ENCODE peak calls at places on chromosome 16, in five cellular contexts. M is activated CD8-positive, alpha-beta T cell treated with anti-CD3 and anti-CD28 coated beads for 36 hours; O is GM20000; R is Calu3; N is foreskin fibroblast. V is an unnamed sample.

GRCh38 chr16:62709856-62710255 is 673.6 kb upstream of the CDH8 start:
- DNase-seq in M (no peak), O (no peak), R (no peak), N (no peak), V (no peak)

GRCh38 chr16:10339777-10340752 is 45.8 kb upstream of the ATF7IP2 start:
- DNase-seq in M (no peak), O (no peak), R (no peak), N (no peak), V (no peak)

GRCh38 chr16:50888486-50889261 is 146.8 kb downstream of the CYLD start:
- DNase-seq in M (no peak), O (no peak), R (no peak), N (no peak), V (no peak)

GRCh38 chr16:2825049-2825742 is 4.9 kb upstream of the ZG16B start:
- DNase-seq in M (no peak), O (no peak), R (no peak), N (no peak), V (no peak)

GRCh38 chr16:57976331-57976796 is 5.4 kb upstream of the CNGB1 start:
- DNase-seq in M (no peak), O (no peak), R (no peak), N (no peak), V (no peak)

GRCh38 chr16:12021578-12022265 is 45.2 kb downstream of the SNX29 start:
- DNase-seq in M (no peak), O (no peak), R (no peak), N (no peak), V (no peak)

GRCh38 chr16:22721497-22722100 is 92.4 kb upstream of the HS3ST2 start:
- DNase-seq in M (no peak), O (no peak), R (no peak), N (peak; percentile 90), V (no peak)

GRCh38 chr16:24851700-24852099 is 5.9 kb downstream of the SLC5A11 start:
- DNase-seq in M (peak; percentile 28), O (no peak), R (peak; percentile 37), N (peak; percentile 37), V (no peak)

GRCh38 chr16:14669776-14670175 is 24.3 kb downstream of the PLA2G10 start:
- DNase-seq in M (no peak), O (no peak), R (peak; percentile 49), N (peak; percentile 31), V (no peak)

GRCh38 chr16:7714775-7715174 is 382.1 kb downstream of the RBFOX1 start:
- DNase-seq in M (no peak), O (no peak), R (no peak), N (no peak), V (no peak)

GRCh38 chr16:15739449-15739848 is 89.4 kb downstream of the NDE1 start:
- DNase-seq in M (no peak), O (no peak), R (no peak), N (no peak), V (no peak)

GRCh38 chr16:17431012-17431411 is 39.7 kb downstream of the XYLT1 start:
- DNase-seq in M (no peak), O (no peak), R (no peak), N (peak; percentile 31), V (no peak)

GRCh38 chr16:24255446-24256352 is at the start of gene CACNG3:
- DNase-seq in M (peak; percentile 83), O (peak; percentile 72), R (no peak), N (no peak), V (peak; percentile 65)

GRCh38 chr16:65342231-65342866 is 220.5 kb upstream of the CDH11 start:
- DNase-seq in M (no peak), O (no peak), R (no peak), N (peak; percentile 14), V (no peak)

GRCh38 chr16:16788004-16788403 is 409.1 kb downstream of the NPIPA7 start:
- DNase-seq in M (no peak), O (no peak), R (no peak), N (no peak), V (no peak)

GRCh38 chr16:67470314-67470713 is 10.6 kb downstream of the ATP6V0D1 start:
- DNase-seq in M (no peak), O (no peak), R (no peak), N (peak; percentile 47), V (no peak)

GRCh38 chr16:11667824-11668589 is at the start of gene SNN:
- DNase-seq in M (peak; percentile 88), O (peak; percentile 99), R (peak; percentile 94), N (peak; percentile 95), V (peak; percentile 98)

GRCh38 chr16:55501549-55502322 is 7.1 kb upstream of the LPCAT2 start:
- DNase-seq in M (no peak), O (no peak), R (peak; percentile 33), N (no peak), V (peak; percentile 24)

GRCh38 chr16:22787456-22788189 is 26.3 kb upstream of the HS3ST2 start:
- DNase-seq in M (peak; percentile 9), O (no peak), R (peak; percentile 16), N (peak; percentile 96), V (no peak)

GRCh38 chr16:68834550-68834949 is 8.8 kb upstream of the TANGO6 start:
- DNase-seq in M (no peak), O (no peak), R (no peak), N (peak; percentile 10), V (no peak)

GRCh38 chr16:24736758-24737157 is 7.3 kb downstream of the TNRC6A start:
- DNase-seq in M (no peak), O (no peak), R (peak; percentile 36), N (no peak), V (no peak)

GRCh38 chr16:10180771-10181163 is 1.5 kb downstream of the GRIN2A start:
- DNase-seq in M (peak; percentile 64), O (peak; percentile 69), R (peak; percentile 52), N (peak; percentile 6), V (peak; percentile 75)

GRCh38 chr16:81397058-81397878 is 47.3 kb upstream of the CMIP start:
- DNase-seq in M (no peak), O (no peak), R (no peak), N (no peak), V (no peak)

GRCh38 chr16:55842369-55843104 is 9.6 kb upstream of the CES1 start:
- DNase-seq in M (peak; percentile 25), O (peak; percentile 59), R (peak; percentile 47), N (peak; percentile 68), V (peak; percentile 65)

GRCh38 chr16:46629331-46629843 is 8.2 kb upstream of the SHCBP1 start:
- DNase-seq in M (no peak), O (no peak), R (peak; percentile 35), N (peak; percentile 68), V (peak; percentile 25)

GRCh38 chr16:11835891-11836652 is 15.3 kb downstream of the RSL1D1 start:
- DNase-seq in M (no peak), O (no peak), R (no peak), N (peak; percentile 82), V (no peak)

GRCh38 chr16:67397451-67397801 is 4.1 kb upstream of the TPPP3 start:
- DNase-seq in M (no peak), O (no peak), R (no peak), N (no peak), V (no peak)

GRCh38 chr16:3793161-3793576 is 75.8 kb upstream of the TRAP1 start:
- DNase-seq in M (no peak), O (no peak), R (no peak), N (no peak), V (no peak)

GRCh38 chr16:55642611-55643010 is 13.2 kb upstream of the SLC6A2 start:
- DNase-seq in M (no peak), O (no peak), R (no peak), N (no peak), V (no peak)

GRCh38 chr16:77214411-77215138 is 15.4 kb downstream of the SYCE1L start:
- DNase-seq in M (no peak), O (no peak), R (no peak), N (no peak), V (no peak)

GRCh38 chr16:4323845-4324478 is 8.1 kb downstream of the GLIS2 start:
- DNase-seq in M (no peak), O (no peak), R (peak; percentile 66), N (peak; percentile 80), V (no peak)

GRCh38 chr16:58339452-58339938 is 44.7 kb upstream of the PRSS54 start:
- DNase-seq in M (no peak), O (no peak), R (peak; percentile 11), N (peak; percentile 11), V (no peak)

GRCh38 chr16:88677721-88678120 is 8.6 kb downstream of the SNAI3 start:
- DNase-seq in M (no peak), O (no peak), R (no peak), N (no peak), V (no peak)

GRCh38 chr16:88680554-88681083 is 5.7 kb downstream of the SNAI3 start:
- DNase-seq in M (no peak), O (no peak), R (no peak), N (no peak), V (no peak)

GRCh38 chr16:88681709-88682451 is 4.4 kb downstream of the SNAI3 start:
- DNase-seq in M (peak; percentile 91), O (peak; percentile 92), R (no peak), N (peak; percentile 41), V (peak; percentile 93)

GRCh38 chr16:88678224-88678979 is 7.9 kb downstream of the SNAI3 start:
- DNase-seq in M (no peak), O (no peak), R (no peak), N (peak; percentile 36), V (no peak)

DNA sequence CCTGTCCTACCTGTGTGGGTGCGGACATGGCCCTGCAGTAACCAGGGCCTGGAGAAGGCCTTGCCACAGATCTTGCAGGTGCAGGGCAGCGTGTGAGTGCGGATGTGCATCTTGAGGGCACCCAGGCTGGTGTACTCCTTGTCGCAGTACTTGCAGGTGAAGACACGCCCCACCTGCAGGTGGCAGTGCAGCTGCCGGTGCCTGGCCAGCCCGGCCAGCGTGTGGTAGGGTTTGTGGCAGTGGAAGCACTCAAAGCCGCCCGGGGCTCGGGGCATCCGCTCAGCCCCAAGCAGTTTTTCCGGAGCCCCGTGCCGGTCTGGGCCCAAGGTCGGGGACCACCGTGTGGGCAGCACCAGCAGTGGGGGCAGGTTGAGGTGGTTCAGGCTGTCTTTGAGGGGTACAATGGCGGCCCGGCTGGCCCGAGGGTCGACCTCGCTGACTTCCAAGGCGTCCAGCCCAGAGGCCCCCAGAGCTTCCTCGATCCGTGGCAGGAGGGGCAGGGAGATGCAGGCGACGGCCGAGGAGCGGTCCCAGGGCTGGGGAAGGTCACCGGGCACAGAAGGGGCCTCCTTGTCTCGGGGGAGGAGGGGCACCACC is 5.1 kb downstream of the SNAI3 start:
- DNase-seq in M (peak; percentile 73), O (peak; percentile 78), R (peak; percentile 90), N (no peak), V (peak; percentile 79)
- TF ChIP-seq CTCF in M (peak; percentile 71), O (peak; percentile 68), R (peak; percentile 82), N (peak; percentile 31), V (peak; percentile 71)

GRCh38 chr16:8953064-8953463 is 10.6 kb downstream of the USP7 start:
- DNase-seq in M (no peak), O (no peak), R (no peak), N (no peak), V (no peak)
- TF ChIP-seq CTCF in M (no peak), O (no peak), R (no peak), N (no peak), V (no peak)

GRCh38 chr16:30142672-30143346 is 19.8 kb upstream of the MAPK3 start:
- DNase-seq in M (peak; percentile 43), O (no peak), R (peak; percentile 22), N (no peak), V (no peak)
- TF ChIP-seq CTCF in M (no peak), O (peak; percentile 23), R (no peak), N (no peak), V (peak; percentile 49)

DNA sequence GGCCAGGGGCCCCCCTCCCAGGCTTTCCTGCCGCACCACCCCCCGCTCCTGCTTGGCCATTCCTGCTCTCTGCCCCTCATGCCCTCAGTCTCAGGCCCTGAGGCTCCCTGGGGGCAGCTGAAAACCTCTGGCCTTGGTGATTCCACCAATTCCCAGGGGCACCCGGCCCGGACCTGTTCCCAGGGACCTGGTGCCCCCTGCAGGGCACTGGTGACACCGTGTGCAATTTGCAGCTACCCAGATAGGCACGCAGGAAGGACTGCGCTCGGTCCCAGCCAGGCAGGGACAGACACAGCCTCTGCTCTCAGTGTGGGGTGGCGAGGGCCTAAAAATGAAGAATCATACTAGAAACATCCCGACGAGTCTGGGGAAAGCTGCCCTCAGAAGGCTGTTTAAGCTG is 13.4 kb downstream of the WFDC1 start:
- DNase-seq in M (peak; percentile 38), O (no peak), R (peak; percentile 78), N (peak; percentile 74), V (peak; percentile 44)
- TF ChIP-seq CTCF in M (peak; percentile 36), O (peak; percentile 10), R (peak; percentile 61), N (peak; percentile 52), V (peak; percentile 51)

V was measured in GM13977.